ENCODE peak calls at places on chromosomes 6 and 20, in ten cellular contexts. One of them, this sample, is unnamed.

GRCh38 chr6:89989742-89990141 is 95.5 kb downstream of the GJA10 start:
- DNase-seq in stimulated activated CD8-positive, alpha-beta memory T cell treated with anti-CD3 and anti-CD28 coated beads, Interleukin-15, amount 100 ng/mL, for 24 hours: no peak
- DNase-seq in AG09309: peak
- DNase-seq in HTR-8/SVneo: no peak
- DNase-seq in NCI-H510A treated with DMSO at 0.1 percent for 48 hours: no peak
- DNase-seq in DMS 273 treated with DMSO at 0.1 percent for 48 hours: no peak
- DNase-seq in ovary: no peak
- DNase-seq in cardiac muscle cell: no peak
- DNase-seq in IMR-90: peak
- DNase-seq in neural crest cell: no peak
- DNase-seq in this sample: no peak

GRCh38 chr6:150517175-150517574 is 82.5 kb upstream of the PLEKHG1 start:
- DNase-seq in stimulated activated CD8-positive, alpha-beta memory T cell treated with anti-CD3 and anti-CD28 coated beads, Interleukin-15, amount 100 ng/mL, for 24 hours: no peak
- DNase-seq in AG09309: no peak
- DNase-seq in HTR-8/SVneo: no peak
- DNase-seq in NCI-H510A treated with DMSO at 0.1 percent for 48 hours: no peak
- DNase-seq in DMS 273 treated with DMSO at 0.1 percent for 48 hours: no peak
- DNase-seq in ovary: no peak
- DNase-seq in cardiac muscle cell: no peak
- DNase-seq in IMR-90: no peak
- DNase-seq in neural crest cell: no peak
- DNase-seq in this sample: no peak

GRCh38 chr6:139776051-139776450 is 401.6 kb upstream of the CITED2 start:
- DNase-seq in stimulated activated CD8-positive, alpha-beta memory T cell treated with anti-CD3 and anti-CD28 coated beads, Interleukin-15, amount 100 ng/mL, for 24 hours: no peak
- DNase-seq in AG09309: no peak
- DNase-seq in HTR-8/SVneo: no peak
- DNase-seq in NCI-H510A treated with DMSO at 0.1 percent for 48 hours: no peak
- DNase-seq in DMS 273 treated with DMSO at 0.1 percent for 48 hours: no peak
- DNase-seq in ovary: no peak
- DNase-seq in cardiac muscle cell: peak
- DNase-seq in IMR-90: no peak
- DNase-seq in neural crest cell: peak
- DNase-seq in this sample: no peak

GRCh38 chr6:31792741-31793140 is 2.8 kb downstream of the VARS1 start:
- DNase-seq in stimulated activated CD8-positive, alpha-beta memory T cell treated with anti-CD3 and anti-CD28 coated beads, Interleukin-15, amount 100 ng/mL, for 24 hours: no peak
- DNase-seq in AG09309: no peak
- DNase-seq in HTR-8/SVneo: no peak
- DNase-seq in NCI-H510A treated with DMSO at 0.1 percent for 48 hours: no peak
- DNase-seq in DMS 273 treated with DMSO at 0.1 percent for 48 hours: no peak
- DNase-seq in ovary: no peak
- DNase-seq in cardiac muscle cell: no peak
- DNase-seq in IMR-90: peak
- DNase-seq in neural crest cell: no peak
- DNase-seq in this sample: no peak

GRCh38 chr20:37237656-37238055 is 24.0 kb downstream of the GHRH start:
- DNase-seq in stimulated activated CD8-positive, alpha-beta memory T cell treated with anti-CD3 and anti-CD28 coated beads, Interleukin-15, amount 100 ng/mL, for 24 hours: no peak
- DNase-seq in AG09309: no peak
- DNase-seq in HTR-8/SVneo: no peak
- DNase-seq in NCI-H510A treated with DMSO at 0.1 percent for 48 hours: no peak
- DNase-seq in DMS 273 treated with DMSO at 0.1 percent for 48 hours: no peak
- DNase-seq in ovary: no peak
- DNase-seq in cardiac muscle cell: no peak
- DNase-seq in IMR-90: no peak
- DNase-seq in neural crest cell: no peak
- DNase-seq in this sample: no peak

GRCh38 chr20:34703573-34704176 is 469 bp upstream of the TP53INP2 start:
- DNase-seq in stimulated activated CD8-positive, alpha-beta memory T cell treated with anti-CD3 and anti-CD28 coated beads, Interleukin-15, amount 100 ng/mL, for 24 hours: no peak
- DNase-seq in AG09309: no peak
- DNase-seq in HTR-8/SVneo: no peak
- DNase-seq in NCI-H510A treated with DMSO at 0.1 percent for 48 hours: peak
- DNase-seq in DMS 273 treated with DMSO at 0.1 percent for 48 hours: no peak
- DNase-seq in ovary: no peak
- DNase-seq in cardiac muscle cell: peak
- DNase-seq in IMR-90: peak
- DNase-seq in neural crest cell: no peak
- DNase-seq in this sample: peak

GRCh38 chr6:118869894-118870665 is 23.9 kb upstream of the ASF1A start:
- DNase-seq in stimulated activated CD8-positive, alpha-beta memory T cell treated with anti-CD3 and anti-CD28 coated beads, Interleukin-15, amount 100 ng/mL, for 24 hours: no peak
- DNase-seq in AG09309: no peak
- DNase-seq in HTR-8/SVneo: no peak
- DNase-seq in NCI-H510A treated with DMSO at 0.1 percent for 48 hours: no peak
- DNase-seq in DMS 273 treated with DMSO at 0.1 percent for 48 hours: no peak
- DNase-seq in ovary: no peak
- DNase-seq in cardiac muscle cell: no peak
- DNase-seq in IMR-90: no peak
- DNase-seq in neural crest cell: no peak
- DNase-seq in this sample: no peak

GRCh38 chr6:14996892-14997291 is 249.0 kb upstream of the JARID2 start:
- DNase-seq in stimulated activated CD8-positive, alpha-beta memory T cell treated with anti-CD3 and anti-CD28 coated beads, Interleukin-15, amount 100 ng/mL, for 24 hours: no peak
- DNase-seq in AG09309: no peak
- DNase-seq in HTR-8/SVneo: no peak
- DNase-seq in NCI-H510A treated with DMSO at 0.1 percent for 48 hours: no peak
- DNase-seq in DMS 273 treated with DMSO at 0.1 percent for 48 hours: no peak
- DNase-seq in ovary: no peak
- DNase-seq in cardiac muscle cell: no peak
- DNase-seq in IMR-90: no peak
- DNase-seq in neural crest cell: no peak
- DNase-seq in this sample: no peak

GRCh38 chr6:1631251-1631650 is 21.5 kb downstream of the FOXC1 start:
- DNase-seq in stimulated activated CD8-positive, alpha-beta memory T cell treated with anti-CD3 and anti-CD28 coated beads, Interleukin-15, amount 100 ng/mL, for 24 hours: no peak
- DNase-seq in AG09309: no peak
- DNase-seq in HTR-8/SVneo: no peak
- DNase-seq in NCI-H510A treated with DMSO at 0.1 percent for 48 hours: no peak
- DNase-seq in DMS 273 treated with DMSO at 0.1 percent for 48 hours: no peak
- DNase-seq in ovary: no peak
- DNase-seq in cardiac muscle cell: no peak
- DNase-seq in IMR-90: no peak
- DNase-seq in neural crest cell: no peak
- DNase-seq in this sample: no peak

GRCh38 chr20:13821876-13822275 is 37.0 kb downstream of the NDUFAF5 start:
- DNase-seq in stimulated activated CD8-positive, alpha-beta memory T cell treated with anti-CD3 and anti-CD28 coated beads, Interleukin-15, amount 100 ng/mL, for 24 hours: no peak
- DNase-seq in AG09309: peak
- DNase-seq in HTR-8/SVneo: no peak
- DNase-seq in NCI-H510A treated with DMSO at 0.1 percent for 48 hours: no peak
- DNase-seq in DMS 273 treated with DMSO at 0.1 percent for 48 hours: no peak
- DNase-seq in ovary: no peak
- DNase-seq in cardiac muscle cell: no peak
- DNase-seq in IMR-90: no peak
- DNase-seq in neural crest cell: no peak
- DNase-seq in this sample: no peak

GRCh38 chr6:14944593-14944992 is 301.3 kb upstream of the JARID2 start:
- DNase-seq in stimulated activated CD8-positive, alpha-beta memory T cell treated with anti-CD3 and anti-CD28 coated beads, Interleukin-15, amount 100 ng/mL, for 24 hours: no peak
- DNase-seq in AG09309: no peak
- DNase-seq in HTR-8/SVneo: no peak
- DNase-seq in NCI-H510A treated with DMSO at 0.1 percent for 48 hours: no peak
- DNase-seq in DMS 273 treated with DMSO at 0.1 percent for 48 hours: no peak
- DNase-seq in ovary: no peak
- DNase-seq in cardiac muscle cell: no peak
- DNase-seq in IMR-90: no peak
- DNase-seq in neural crest cell: no peak
- DNase-seq in this sample: no peak

GRCh38 chr20:61288331-61288784 is 36.3 kb downstream of the CDH4 start:
- DNase-seq in stimulated activated CD8-positive, alpha-beta memory T cell treated with anti-CD3 and anti-CD28 coated beads, Interleukin-15, amount 100 ng/mL, for 24 hours: no peak
- DNase-seq in AG09309: no peak
- DNase-seq in HTR-8/SVneo: no peak
- DNase-seq in NCI-H510A treated with DMSO at 0.1 percent for 48 hours: no peak
- DNase-seq in DMS 273 treated with DMSO at 0.1 percent for 48 hours: no peak
- DNase-seq in ovary: no peak
- DNase-seq in cardiac muscle cell: no peak
- DNase-seq in IMR-90: no peak
- DNase-seq in neural crest cell: no peak
- DNase-seq in this sample: no peak

This sample was measured in Right ventricle myocardium inferior.